ENCODE peak calls at places on chromosomes 12 and 14, in four cellular contexts. O is OCI-LY7, K is adrenal gland, A is left ventricle myocardium inferior. J is an unnamed sample. For H3K4me1, the result is how much of the 10 kb centered on the place peaks cover.

GRCh38 chr14:24298892-24299254 is 707 bp downstream of the DHRS1 start:
- DNase-seq in A (no peak), O (no peak), K (peak), J (no peak)

GRCh38 chr14:51862839-51863235 is 2.4 kb downstream of the GNG2 start:
- DNase-seq in O (no peak), K (no peak), A (no peak), J (no peak)

GRCh38 chr12:56763753-56764657 is 881 bp downstream of the HSD17B6 start:
- DNase-seq in A (no peak), O (no peak), K (no peak), J (no peak)

GRCh38 chr14:59275668-59276067 is 87.2 kb downstream of the DAAM1 start:
- DNase-seq in O (no peak), A (no peak), K (no peak), J (no peak)

GRCh38 chr14:75793806-75794205 is 132.8 kb downstream of the TTLL5 start:
- DNase-seq in O (no peak), A (no peak), K (no peak), J (no peak)

GRCh38 chr14:100610511-100611217 is 23.4 kb upstream of the BEGAIN start:
- DNase-seq in A (no peak), K (no peak), O (no peak), J (peak)

GRCh38 chr14:72443991-72444431 is 449.9 kb downstream of the DPF3 start:
- DNase-seq in O (peak), A (no peak), K (no peak), J (no peak)

GRCh38 chr12:110972870-110973269 is 52.5 kb upstream of the MYL2 start:
- DNase-seq in A (no peak), O (no peak), K (no peak), J (no peak)

GRCh38 chr14:61145903-61146411 is 135.2 kb downstream of the TMEM30B start:
- DNase-seq in O (no peak), A (no peak), K (no peak), J (no peak)

GRCh38 chr12:77625441-77625840 is 205.3 kb upstream of the NAV3 start:
- DNase-seq in A (no peak), O (no peak), K (no peak), J (no peak)

GRCh38 chr14:38788060-38788459 is 315.0 kb downstream of the SEC23A start:
- DNase-seq in A (no peak), O (no peak), K (no peak), J (no peak)

GRCh38 chr12:119843100-119843499 is 34.0 kb downstream of the CIT start:
- DNase-seq in K (no peak), O (no peak), A (no peak), J (no peak)

GRCh38 chr14:23056956-23057756 is at the start of gene CDH24:
- DNase-seq in O (peak), K (peak), A (peak), J (peak)

GRCh38 chr14:52926994-52927393 is 23.9 kb downstream of the FERMT2 start:
- DNase-seq in A (no peak), K (no peak), O (no peak), J (no peak)

GRCh38 chr14:106831322-106831720 is 1304.9 kb downstream of the TMEM121 start:
- DNase-seq in A (no peak), K (peak), O (peak), J (no peak)

GRCh38 chr14:79576434-79576833 is 634.9 kb downstream of the DIO2 start:
- DNase-seq in A (no peak), K (peak), O (no peak), J (no peak)

GRCh38 chr14:30983858-30984257 is 41.6 kb upstream of the AP4S1 start:
- DNase-seq in O (no peak), K (no peak), A (no peak), J (no peak)

GRCh38 chr12:130422676-130423075 is 85.0 kb downstream of the PIWIL1 start:
- DNase-seq in A (no peak), K (no peak), O (no peak), J (no peak)

GRCh38 chr14:50063876-50064420 is 52.4 kb downstream of the VCPKMT start:
- DNase-seq in O (no peak), K (peak), A (no peak), J (no peak)
- H3K4me3 ChIP-seq in O (no peak), K (no peak), A (no peak), J (no peak)

DNA sequence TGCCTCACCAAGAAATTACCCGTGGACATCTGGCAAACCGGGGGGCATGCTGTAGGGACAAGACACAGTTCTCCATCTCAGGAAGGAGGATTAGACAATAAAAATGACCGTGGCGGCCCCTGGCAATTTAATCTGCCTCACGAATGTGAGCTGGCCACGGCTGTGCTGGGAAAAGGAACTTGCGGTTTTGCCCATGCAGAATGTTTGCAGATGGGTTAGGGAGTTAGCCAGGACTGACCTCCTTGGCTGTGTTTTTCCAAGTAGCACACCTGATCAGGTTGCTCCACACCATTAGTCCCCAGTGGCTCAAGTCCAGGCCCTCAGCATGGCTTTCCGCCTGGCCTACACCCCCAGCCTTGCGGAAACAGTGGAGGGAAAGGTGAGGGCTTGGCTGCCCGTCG is 20.8 kb downstream of the TPCN1 start:
- DNase-seq in K (peak), O (no peak), A (no peak), J (no peak)
- H3K4me1 ChIP-seq in K (half or more), O (under half), A (half or more), J (half or more)

GRCh38 chr14:50533806-50534205 is 1.4 kb upstream of the MAP4K5 start:
- DNase-seq in K (no peak), A (no peak), O (no peak), J (no peak)
- H3K4me3 ChIP-seq in K (no peak), A (no peak), O (peak), J (no peak)

DNA sequence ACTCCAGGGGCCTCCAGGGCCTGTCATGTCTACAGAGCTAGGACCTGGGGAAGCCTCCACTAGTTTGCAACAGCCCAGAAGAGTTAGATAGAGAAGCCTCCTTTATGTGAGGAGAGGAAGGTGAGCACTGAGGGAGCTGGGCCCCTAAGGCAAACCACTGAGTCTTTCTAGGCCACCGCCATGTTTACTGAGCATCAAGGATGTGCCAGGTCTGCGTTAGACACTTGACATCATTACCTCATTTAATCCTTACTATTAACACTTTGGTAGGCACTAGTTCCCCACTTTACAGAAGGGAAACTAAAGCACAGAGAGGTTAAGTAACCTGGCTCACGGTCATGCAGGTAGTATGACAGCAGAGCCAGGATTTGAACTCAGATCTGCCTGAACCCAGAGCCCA is 12.9 kb downstream of the CTDSP2 start:
- DNase-seq in K (no peak), A (no peak), O (no peak), J (no peak)
- H3K4me1 ChIP-seq in K (half or more), A (half or more), O (half or more), J (half or more)

DNA sequence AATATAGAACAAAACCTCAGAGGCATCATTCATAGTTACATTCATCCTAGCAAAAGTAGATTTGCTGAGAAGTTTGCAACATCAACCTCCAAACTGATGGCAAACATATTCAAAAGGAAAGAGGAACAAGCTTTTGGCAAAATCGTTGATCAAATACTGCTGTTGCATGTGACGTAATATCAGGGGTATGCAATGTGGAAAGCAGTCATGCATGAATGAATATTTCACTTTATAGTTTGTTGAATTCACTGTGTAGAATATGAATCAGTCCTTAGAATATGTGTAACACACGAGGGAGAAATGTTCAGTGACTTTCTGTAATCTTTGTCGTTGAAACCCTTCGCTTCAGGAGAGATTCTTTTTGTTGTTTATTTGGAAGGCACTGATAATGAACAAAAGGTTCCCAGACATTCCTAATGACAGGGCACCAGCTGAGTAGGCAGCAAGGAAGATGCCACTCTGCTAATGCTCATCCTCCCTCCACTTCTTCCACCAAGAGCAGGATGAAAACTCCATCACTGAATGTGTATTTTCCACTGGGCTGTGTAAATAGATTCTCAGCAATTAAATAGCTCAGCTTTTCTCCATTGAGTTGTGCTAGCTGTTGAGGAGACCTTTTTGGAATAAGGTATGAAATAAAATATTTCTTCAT is 126.1 kb downstream of the PELI2 start:
- DNase-seq in K (no peak), A (no peak), O (no peak), J (no peak)
- H3K4me3 ChIP-seq in K (no peak), A (no peak), O (no peak), J (no peak)

GRCh38 chr12:89082354-89082753 is 269.9 kb downstream of the DUSP6 start:
- DNase-seq in A (no peak), O (no peak), K (no peak), J (no peak)

GRCh38 chr12:89085421-89085820 is 266.9 kb downstream of the DUSP6 start:
- DNase-seq in K (no peak), A (peak), O (no peak), J (no peak)

GRCh38 chr12:89087149-89087834 is 265.0 kb downstream of the DUSP6 start:
- DNase-seq in A (no peak), O (no peak), K (no peak), J (no peak)

GRCh38 chr12:89083491-89083890 is 268.8 kb downstream of the DUSP6 start:
- DNase-seq in O (no peak), K (no peak), A (no peak), J (no peak)

GRCh38 chr12:89084751-89085150 is 267.6 kb downstream of the DUSP6 start:
- DNase-seq in K (no peak), A (no peak), O (no peak), J (no peak)
- H3K4me1 ChIP-seq in K (under half), A (half or more), O (under half), J (under half)

DNA sequence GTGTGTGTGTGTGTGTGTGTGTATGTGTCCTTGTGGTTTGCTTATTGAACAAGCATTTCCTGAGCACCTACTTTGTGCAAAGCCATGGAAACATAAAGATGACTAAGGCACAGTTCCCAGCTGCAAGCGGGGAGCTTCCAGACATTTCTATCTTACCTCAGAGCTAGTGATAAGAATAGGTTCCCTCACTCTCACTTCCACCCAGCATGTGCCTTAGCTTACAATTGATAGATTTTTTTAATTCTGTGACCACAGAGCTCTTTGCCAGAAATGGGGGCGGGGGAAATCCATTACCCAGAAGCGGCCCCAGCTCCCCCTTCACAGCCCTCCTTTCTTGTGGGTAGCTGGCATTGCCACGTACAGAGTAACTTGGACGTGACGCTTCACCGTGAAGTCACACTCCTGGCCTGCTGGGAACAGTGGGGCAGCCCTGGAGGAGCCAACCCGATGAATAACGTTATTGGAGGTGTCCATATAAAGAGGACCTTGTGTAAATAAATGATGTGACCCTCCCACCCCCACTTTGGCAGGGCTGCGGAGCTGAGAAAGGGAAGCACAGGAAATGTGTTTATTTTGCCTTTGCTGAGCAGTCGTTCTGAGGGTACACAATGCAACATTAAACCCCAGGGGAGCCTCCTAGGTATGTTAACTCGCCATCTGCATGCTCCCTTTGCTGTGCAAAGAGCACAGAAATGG is 238.9 kb downstream of the CHST11 start:
- DNase-seq in O (peak), K (no peak), A (no peak), J (no peak)
- H3K4me3 ChIP-seq in O (no peak), K (no peak), A (no peak), J (no peak)

GRCh38 chr12:131862600-131862993 is 31.8 kb upstream of the ULK1 start:
- DNase-seq in O (no peak), A (no peak), K (no peak), J (no peak)
- H3K4me1 ChIP-seq in O (under half), A (under half), K (under half), J (under half)

GRCh38 chr14:74400919-74401503 is 25.0 kb downstream of the SYNDIG1L start:
- DNase-seq in A (no peak), K (no peak), O (no peak), J (no peak)

GRCh38 chr14:74404435-74404834 is 21.6 kb downstream of the SYNDIG1L start:
- DNase-seq in K (no peak), O (no peak), A (no peak), J (no peak)

GRCh38 chr14:74401504-74402241 is 24.3 kb downstream of the SYNDIG1L start:
- DNase-seq in O (peak), K (peak), A (peak), J (no peak)

GRCh38 chr14:74403619-74404417 is 22.2 kb downstream of the SYNDIG1L start:
- DNase-seq in K (no peak), A (no peak), O (no peak), J (no peak)

GRCh38 chr14:74402264-74403251 is 23.5 kb downstream of the SYNDIG1L start:
- DNase-seq in A (no peak), O (peak), K (no peak), J (peak)
- H3K4me3 ChIP-seq in A (no peak), O (peak), K (no peak), J (no peak)